ENCODE peak calls at places on chromosomes 13 and 19, in eight cellular contexts. One of them, this sample, is unnamed.

GRCh38 chr13:52128714-52129700 is at the start of gene NEK5:
- DNase-seq in endodermal cell: peak; percentile 95
- DNase-seq in BE2C: peak; percentile 81
- DNase-seq in GM23338: peak; percentile 96
- DNase-seq in bronchial epithelial cell: peak; percentile 35
- DNase-seq in uterus: peak; percentile 47
- DNase-seq in mucosa of descending colon: peak; percentile 75
- DNase-seq in esophagus muscularis mucosa: no peak
- DNase-seq in this sample: peak; percentile 29

GRCh38 chr13:78742659-78743058 is 83.7 kb upstream of the OBI1 start:
- DNase-seq in GM23338: peak; percentile 47
- DNase-seq in uterus: no peak
- DNase-seq in mucosa of descending colon: no peak
- DNase-seq in BE2C: no peak
- DNase-seq in esophagus muscularis mucosa: no peak
- DNase-seq in bronchial epithelial cell: no peak
- DNase-seq in endodermal cell: peak; percentile 56
- DNase-seq in this sample: no peak

GRCh38 chr19:5495792-5496191 is 40.6 kb downstream of the ZNRF4 start:
- DNase-seq in GM23338: no peak
- DNase-seq in esophagus muscularis mucosa: no peak
- DNase-seq in mucosa of descending colon: no peak
- DNase-seq in endodermal cell: no peak
- DNase-seq in BE2C: no peak
- DNase-seq in bronchial epithelial cell: no peak
- DNase-seq in uterus: no peak
- DNase-seq in this sample: no peak

GRCh38 chr19:36838784-36839324 is 667 bp upstream of the ZNF790 start:
- DNase-seq in GM23338: no peak
- DNase-seq in esophagus muscularis mucosa: no peak
- DNase-seq in endodermal cell: no peak
- DNase-seq in BE2C: no peak
- DNase-seq in uterus: no peak
- DNase-seq in bronchial epithelial cell: no peak
- DNase-seq in mucosa of descending colon: no peak
- DNase-seq in this sample: no peak

GRCh38 chr19:6126335-6126974 is 9.0 kb upstream of the ACSBG2 start:
- DNase-seq in endodermal cell: peak; percentile 52
- DNase-seq in bronchial epithelial cell: peak; percentile 76
- DNase-seq in mucosa of descending colon: no peak
- DNase-seq in GM23338: peak; percentile 76
- DNase-seq in uterus: no peak
- DNase-seq in esophagus muscularis mucosa: no peak
- DNase-seq in BE2C: peak; percentile 43
- DNase-seq in this sample: no peak

GRCh38 chr13:72875233-72875632 is 93.3 kb downstream of the PIBF1 start:
- DNase-seq in BE2C: no peak
- DNase-seq in endodermal cell: no peak
- DNase-seq in mucosa of descending colon: no peak
- DNase-seq in esophagus muscularis mucosa: no peak
- DNase-seq in GM23338: no peak
- DNase-seq in bronchial epithelial cell: no peak
- DNase-seq in uterus: no peak
- DNase-seq in this sample: no peak

GRCh38 chr19:38727868-38728660 is 16.2 kb downstream of the CAPN12 start:
- DNase-seq in esophagus muscularis mucosa: no peak
- DNase-seq in endodermal cell: no peak
- DNase-seq in GM23338: no peak
- DNase-seq in BE2C: no peak
- DNase-seq in mucosa of descending colon: peak; percentile 50
- DNase-seq in uterus: peak; percentile 65
- DNase-seq in bronchial epithelial cell: no peak
- DNase-seq in this sample: no peak

GRCh38 chr13:110696776-110697175 is 9.1 kb downstream of the CARS2 start:
- DNase-seq in endodermal cell: no peak
- DNase-seq in uterus: no peak
- DNase-seq in BE2C: no peak
- DNase-seq in mucosa of descending colon: no peak
- DNase-seq in esophagus muscularis mucosa: no peak
- DNase-seq in bronchial epithelial cell: no peak
- DNase-seq in GM23338: no peak
- DNase-seq in this sample: no peak

GRCh38 chr13:96934889-96935490 is 59.3 kb downstream of the OXGR1 start:
- DNase-seq in endodermal cell: no peak
- DNase-seq in BE2C: no peak
- DNase-seq in esophagus muscularis mucosa: no peak
- DNase-seq in uterus: no peak
- DNase-seq in bronchial epithelial cell: no peak
- DNase-seq in GM23338: no peak
- DNase-seq in mucosa of descending colon: no peak
- DNase-seq in this sample: no peak

GRCh38 chr19:47704656-47705055 is 8.6 kb upstream of the EHD2 start:
- DNase-seq in GM23338: no peak
- DNase-seq in bronchial epithelial cell: peak; percentile 15
- DNase-seq in uterus: no peak
- DNase-seq in esophagus muscularis mucosa: no peak
- DNase-seq in BE2C: no peak
- DNase-seq in mucosa of descending colon: no peak
- DNase-seq in endodermal cell: no peak
- DNase-seq in this sample: no peak

GRCh38 chr13:97194473-97194872 is 27.7 kb upstream of the MBNL2 start:
- DNase-seq in mucosa of descending colon: no peak
- DNase-seq in esophagus muscularis mucosa: no peak
- DNase-seq in uterus: no peak
- DNase-seq in endodermal cell: no peak
- DNase-seq in GM23338: peak; percentile 43
- DNase-seq in bronchial epithelial cell: peak; percentile 80
- DNase-seq in BE2C: no peak
- DNase-seq in this sample: no peak

GRCh38 chr13:77907653-77908341 is 10.8 kb downstream of the EDNRB start:
- DNase-seq in mucosa of descending colon: no peak
- DNase-seq in GM23338: no peak
- DNase-seq in endodermal cell: no peak
- DNase-seq in bronchial epithelial cell: no peak
- DNase-seq in esophagus muscularis mucosa: no peak
- DNase-seq in uterus: peak; percentile 16
- DNase-seq in BE2C: no peak
- DNase-seq in this sample: no peak

GRCh38 chr13:48448963-48449614 is 36.2 kb upstream of the LPAR6 start:
- DNase-seq in BE2C: no peak
- DNase-seq in GM23338: no peak
- DNase-seq in esophagus muscularis mucosa: no peak
- DNase-seq in uterus: no peak
- DNase-seq in endodermal cell: no peak
- DNase-seq in bronchial epithelial cell: peak; percentile 77
- DNase-seq in mucosa of descending colon: no peak
- DNase-seq in this sample: no peak

GRCh38 chr19:6693056-6693471 is 23.1 kb upstream of the TNFSF14 start:
- DNase-seq in GM23338: peak; percentile 40
- DNase-seq in bronchial epithelial cell: no peak
- DNase-seq in uterus: no peak
- DNase-seq in BE2C: no peak
- DNase-seq in mucosa of descending colon: peak; percentile 36
- DNase-seq in endodermal cell: peak; percentile 76
- DNase-seq in esophagus muscularis mucosa: no peak
- DNase-seq in this sample: no peak

GRCh38 chr19:2273356-2274184 is 8.4 kb downstream of the PEAK3 start:
- DNase-seq in bronchial epithelial cell: peak; percentile 20
- DNase-seq in endodermal cell: peak; percentile 97
- DNase-seq in uterus: peak; percentile 77
- DNase-seq in GM23338: peak; percentile 96
- DNase-seq in mucosa of descending colon: peak; percentile 91
- DNase-seq in esophagus muscularis mucosa: no peak
- DNase-seq in BE2C: peak; percentile 96
- DNase-seq in this sample: peak; percentile 45

GRCh38 chr13:104004572-104004971 is 938.4 kb upstream of the SLC10A2 start:
- DNase-seq in bronchial epithelial cell: peak; percentile 73
- DNase-seq in GM23338: no peak
- DNase-seq in endodermal cell: no peak
- DNase-seq in esophagus muscularis mucosa: no peak
- DNase-seq in uterus: no peak
- DNase-seq in mucosa of descending colon: no peak
- DNase-seq in BE2C: no peak
- DNase-seq in this sample: no peak

GRCh38 chr13:110062077-110062776 is 244.7 kb downstream of the COL4A1 start:
- DNase-seq in bronchial epithelial cell: peak; percentile 20
- DNase-seq in endodermal cell: no peak
- DNase-seq in GM23338: no peak
- DNase-seq in mucosa of descending colon: no peak
- DNase-seq in esophagus muscularis mucosa: no peak
- DNase-seq in uterus: no peak
- DNase-seq in BE2C: no peak
- DNase-seq in this sample: no peak

GRCh38 chr19:43570174-43570791 is 5.0 kb downstream of the XRCC1 start:
- DNase-seq in bronchial epithelial cell: peak; percentile 80
- DNase-seq in uterus: no peak
- DNase-seq in BE2C: no peak
- DNase-seq in GM23338: peak; percentile 54
- DNase-seq in esophagus muscularis mucosa: no peak
- DNase-seq in endodermal cell: no peak
- DNase-seq in mucosa of descending colon: no peak
- DNase-seq in this sample: no peak

GRCh38 chr19:35717665-35718344 is at the start of gene KMT2B:
- DNase-seq in BE2C: no peak
- DNase-seq in GM23338: peak; percentile 98
- DNase-seq in esophagus muscularis mucosa: no peak
- DNase-seq in bronchial epithelial cell: no peak
- DNase-seq in mucosa of descending colon: no peak
- DNase-seq in endodermal cell: no peak
- DNase-seq in uterus: peak; percentile 95
- DNase-seq in this sample: peak; percentile 70

GRCh38 chr13:78121459-78122348 is 203.1 kb upstream of the EDNRB start:
- DNase-seq in endodermal cell: peak; percentile 52
- DNase-seq in uterus: peak; percentile 21
- DNase-seq in mucosa of descending colon: no peak
- DNase-seq in esophagus muscularis mucosa: no peak
- DNase-seq in BE2C: peak; percentile 37
- DNase-seq in GM23338: peak; percentile 88
- DNase-seq in bronchial epithelial cell: peak; percentile 61
- DNase-seq in this sample: peak; percentile 42

GRCh38 chr13:111361873-111362648 is 41.6 kb downstream of the TEX29 start:
- DNase-seq in GM23338: no peak
- DNase-seq in endodermal cell: no peak
- DNase-seq in bronchial epithelial cell: no peak
- DNase-seq in BE2C: no peak
- DNase-seq in esophagus muscularis mucosa: peak; percentile 70
- DNase-seq in mucosa of descending colon: no peak
- DNase-seq in uterus: no peak
- DNase-seq in this sample: no peak

GRCh38 chr19:18452386-18452785 is 14.5 kb upstream of the ISYNA1 start:
- DNase-seq in esophagus muscularis mucosa: no peak
- DNase-seq in endodermal cell: no peak
- DNase-seq in bronchial epithelial cell: no peak
- DNase-seq in BE2C: no peak
- DNase-seq in uterus: no peak
- DNase-seq in GM23338: no peak
- DNase-seq in mucosa of descending colon: no peak
- DNase-seq in this sample: no peak

GRCh38 chr19:18450021-18450933 is 12.3 kb upstream of the ISYNA1 start:
- DNase-seq in uterus: no peak
- DNase-seq in mucosa of descending colon: peak; percentile 52
- DNase-seq in GM23338: no peak
- DNase-seq in endodermal cell: no peak
- DNase-seq in esophagus muscularis mucosa: no peak
- DNase-seq in BE2C: no peak
- DNase-seq in bronchial epithelial cell: no peak
- DNase-seq in this sample: no peak

GRCh38 chr19:18453269-18454024 is 15.5 kb upstream of the ISYNA1 start:
- DNase-seq in esophagus muscularis mucosa: no peak
- DNase-seq in BE2C: no peak
- DNase-seq in uterus: no peak
- DNase-seq in mucosa of descending colon: no peak
- DNase-seq in bronchial epithelial cell: peak; percentile 43
- DNase-seq in GM23338: no peak
- DNase-seq in endodermal cell: no peak
- DNase-seq in this sample: no peak

GRCh38 chr19:18449552-18449951 is 11.6 kb upstream of the ISYNA1 start:
- DNase-seq in mucosa of descending colon: no peak
- DNase-seq in bronchial epithelial cell: no peak
- DNase-seq in GM23338: no peak
- DNase-seq in esophagus muscularis mucosa: no peak
- DNase-seq in uterus: no peak
- DNase-seq in BE2C: no peak
- DNase-seq in endodermal cell: no peak
- DNase-seq in this sample: no peak

GRCh38 chr19:18450934-18451836 is 13.3 kb upstream of the ISYNA1 start:
- DNase-seq in endodermal cell: peak; percentile 97
- DNase-seq in mucosa of descending colon: peak; percentile 87
- DNase-seq in esophagus muscularis mucosa: peak; percentile 96
- DNase-seq in GM23338: peak; percentile 83
- DNase-seq in bronchial epithelial cell: no peak
- DNase-seq in uterus: peak; percentile 90
- DNase-seq in BE2C: peak; percentile 92
- DNase-seq in this sample: peak; percentile 89
- H3K36me3 ChIP-seq in endodermal cell: peaks cover 10% of the 10 kb centered on the region
- H3K36me3 ChIP-seq in mucosa of descending colon: no peaks in the 10 kb centered on the region
- H3K36me3 ChIP-seq in esophagus muscularis mucosa: peaks cover 91% of the 10 kb centered on the region
- H3K36me3 ChIP-seq in GM23338: no peaks in the 10 kb centered on the region
- H3K36me3 ChIP-seq in bronchial epithelial cell: peaks cover 32% of the 10 kb centered on the region
- H3K36me3 ChIP-seq in uterus: no peaks in the 10 kb centered on the region
- H3K36me3 ChIP-seq in BE2C: peaks cover 19% of the 10 kb centered on the region
- H3K36me3 ChIP-seq in this sample: peaks cover 32% of the 10 kb centered on the region

GRCh38 chr13:24865158-24865557 is 101.2 kb downstream of the RNF17 start:
- DNase-seq in esophagus muscularis mucosa: no peak
- DNase-seq in bronchial epithelial cell: peak; percentile 21
- DNase-seq in endodermal cell: no peak
- DNase-seq in BE2C: no peak
- DNase-seq in uterus: no peak
- DNase-seq in mucosa of descending colon: no peak
- DNase-seq in GM23338: no peak
- DNase-seq in this sample: no peak
- TF ChIP-seq CTCF in esophagus muscularis mucosa: no peak
- TF ChIP-seq CTCF in bronchial epithelial cell: no peak
- TF ChIP-seq CTCF in endodermal cell: no peak
- TF ChIP-seq CTCF in BE2C: no peak
- TF ChIP-seq CTCF in uterus: no peak
- TF ChIP-seq CTCF in mucosa of descending colon: no peak
- TF ChIP-seq CTCF in GM23338: no peak
- TF ChIP-seq CTCF in this sample: no peak

GRCh38 chr19:42406111-42406510 is 16.0 kb upstream of the CNFN start:
- DNase-seq in endodermal cell: no peak
- DNase-seq in BE2C: no peak
- DNase-seq in mucosa of descending colon: no peak
- DNase-seq in bronchial epithelial cell: no peak
- DNase-seq in uterus: no peak
- DNase-seq in esophagus muscularis mucosa: no peak
- DNase-seq in GM23338: no peak
- DNase-seq in this sample: no peak
- H3K36me3 ChIP-seq in endodermal cell: no peaks in the 10 kb centered on the region
- H3K36me3 ChIP-seq in BE2C: no peaks in the 10 kb centered on the region
- H3K36me3 ChIP-seq in mucosa of descending colon: no peaks in the 10 kb centered on the region
- H3K36me3 ChIP-seq in bronchial epithelial cell: peaks cover 5% of the 10 kb centered on the region
- H3K36me3 ChIP-seq in uterus: no peaks in the 10 kb centered on the region
- H3K36me3 ChIP-seq in esophagus muscularis mucosa: peaks cover 18% of the 10 kb centered on the region
- H3K36me3 ChIP-seq in GM23338: no peaks in the 10 kb centered on the region
- H3K36me3 ChIP-seq in this sample: no peaks in the 10 kb centered on the region

GRCh38 chr13:60260440-60260839 is 96.7 kb upstream of the DIAPH3 start:
- DNase-seq in bronchial epithelial cell: no peak
- DNase-seq in GM23338: peak; percentile 74
- DNase-seq in esophagus muscularis mucosa: no peak
- DNase-seq in uterus: no peak
- DNase-seq in mucosa of descending colon: no peak
- DNase-seq in endodermal cell: peak; percentile 73
- DNase-seq in BE2C: no peak
- DNase-seq in this sample: no peak
- TF ChIP-seq CTCF in bronchial epithelial cell: no peak
- TF ChIP-seq CTCF in GM23338: peak; percentile 32
- TF ChIP-seq CTCF in esophagus muscularis mucosa: no peak
- TF ChIP-seq CTCF in uterus: no peak
- TF ChIP-seq CTCF in mucosa of descending colon: no peak
- TF ChIP-seq CTCF in endodermal cell: peak; percentile 69
- TF ChIP-seq CTCF in BE2C: peak; percentile 43
- TF ChIP-seq CTCF in this sample: no peak

This sample was measured in tibial nerve.